ENCODE peak calls at places on chromosomes 3 and 15, in four cellular contexts. One of them, this sample, is unnamed.
A peak's percentile ranks its signal among the peaks of the same experiment; 100 is the strongest.

GRCh38 chr3:148932976-148933375 is 58.4 kb upstream of the GYG1 start:
- DNase-seq in GM12878: no peak
- DNase-seq in suprapubic skin: no peak
- DNase-seq in heart left ventricle: no peak
- DNase-seq in this sample: no peak

GRCh38 chr3:169112153-169112892 is 551.2 kb downstream of the MECOM start:
- DNase-seq in suprapubic skin: no peak
- DNase-seq in heart left ventricle: no peak
- DNase-seq in GM12878: no peak
- DNase-seq in this sample: no peak

GRCh38 chr3:54045416-54045815 is 76.9 kb upstream of the CACNA2D3 start:
- DNase-seq in heart left ventricle: no peak
- DNase-seq in GM12878: no peak
- DNase-seq in suprapubic skin: no peak
- DNase-seq in this sample: no peak

GRCh38 chr15:50519740-50520425 is 26.6 kb downstream of the USP50 start:
- DNase-seq in suprapubic skin: no peak
- DNase-seq in GM12878: no peak
- DNase-seq in heart left ventricle: no peak
- DNase-seq in this sample: no peak

GRCh38 chr3:70179111-70179510 is 133.3 kb downstream of the MDFIC2 start:
- DNase-seq in GM12878: peak; percentile 13
- DNase-seq in suprapubic skin: no peak
- DNase-seq in heart left ventricle: no peak
- DNase-seq in this sample: no peak

GRCh38 chr15:79283252-79284048 is 928 bp downstream of the ANKRD34C start:
- DNase-seq in suprapubic skin: no peak
- DNase-seq in heart left ventricle: peak; percentile 68
- DNase-seq in GM12878: no peak
- DNase-seq in this sample: peak; percentile 38

GRCh38 chr3:99176169-99176964 is 274.9 kb upstream of the DCBLD2 start:
- DNase-seq in suprapubic skin: no peak
- DNase-seq in heart left ventricle: no peak
- DNase-seq in GM12878: no peak
- DNase-seq in this sample: no peak

GRCh38 chr3:49992351-49992750 is 52.4 kb downstream of the RBM6 start:
- DNase-seq in heart left ventricle: no peak
- DNase-seq in suprapubic skin: no peak
- DNase-seq in GM12878: no peak
- DNase-seq in this sample: no peak

GRCh38 chr3:45135959-45136358 is 10.2 kb downstream of the CDCP1 start:
- DNase-seq in GM12878: no peak
- DNase-seq in heart left ventricle: no peak
- DNase-seq in suprapubic skin: no peak
- DNase-seq in this sample: no peak

GRCh38 chr3:134392336-134392983 is 18.2 kb upstream of the AMOTL2 start:
- DNase-seq in GM12878: no peak
- DNase-seq in suprapubic skin: peak; percentile 58
- DNase-seq in heart left ventricle: no peak
- DNase-seq in this sample: no peak

GRCh38 chr3:99714146-99714545 is 75.8 kb downstream of the COL8A1 start:
- DNase-seq in heart left ventricle: no peak
- DNase-seq in suprapubic skin: no peak
- DNase-seq in GM12878: no peak
- DNase-seq in this sample: no peak

GRCh38 chr3:180383332-180384020 is 218.5 kb upstream of the TTC14 start:
- DNase-seq in GM12878: no peak
- DNase-seq in suprapubic skin: no peak
- DNase-seq in heart left ventricle: no peak
- DNase-seq in this sample: no peak

GRCh38 chr15:85793641-85794597 is 806 bp downstream of the KLHL25 start:
- DNase-seq in GM12878: no peak
- DNase-seq in heart left ventricle: peak; percentile 66
- DNase-seq in suprapubic skin: no peak
- DNase-seq in this sample: peak; percentile 40

GRCh38 chr3:60303160-60303559 is 948.1 kb downstream of the FHIT start:
- DNase-seq in GM12878: no peak
- DNase-seq in suprapubic skin: no peak
- DNase-seq in heart left ventricle: no peak
- DNase-seq in this sample: no peak

GRCh38 chr15:62413786-62414185 is 248.7 kb upstream of the C2CD4B start:
- DNase-seq in suprapubic skin: no peak
- DNase-seq in heart left ventricle: no peak
- DNase-seq in GM12878: no peak
- DNase-seq in this sample: no peak

GRCh38 chr3:48684480-48685143 is 1.1 kb downstream of the NCKIPSD start:
- DNase-seq in suprapubic skin: no peak
- DNase-seq in heart left ventricle: peak; percentile 74
- DNase-seq in GM12878: no peak
- DNase-seq in this sample: peak; percentile 82

GRCh38 chr15:69535101-69535638 is 82.6 kb downstream of the RPLP1 start:
- DNase-seq in GM12878: no peak
- DNase-seq in suprapubic skin: no peak
- DNase-seq in heart left ventricle: no peak
- DNase-seq in this sample: no peak

GRCh38 chr3:143988306-143988705 is 16.7 kb downstream of the DIPK2A start:
- DNase-seq in suprapubic skin: no peak
- DNase-seq in GM12878: no peak
- DNase-seq in heart left ventricle: no peak
- DNase-seq in this sample: no peak

GRCh38 chr3:154229217-154229590 is 95.1 kb downstream of the DHX36 start:
- DNase-seq in GM12878: no peak
- DNase-seq in heart left ventricle: no peak
- DNase-seq in suprapubic skin: no peak
- DNase-seq in this sample: no peak

GRCh38 chr3:11565932-11566331 is 77.8 kb downstream of the VGLL4 start:
- DNase-seq in GM12878: no peak
- DNase-seq in heart left ventricle: no peak
- DNase-seq in suprapubic skin: no peak
- DNase-seq in this sample: no peak

GRCh38 chr3:184371570-184372018 is 6.4 kb downstream of the THPO start:
- DNase-seq in suprapubic skin: peak; percentile 85
- DNase-seq in heart left ventricle: peak; percentile 86
- DNase-seq in GM12878: no peak
- DNase-seq in this sample: peak; percentile 89

GRCh38 chr3:33437556-33438283 is 2.5 kb downstream of the UBP1 start:
- DNase-seq in GM12878: no peak
- DNase-seq in heart left ventricle: no peak
- DNase-seq in suprapubic skin: no peak
- DNase-seq in this sample: no peak

GRCh38 chr3:73080201-73080966 is 18.9 kb downstream of the EBLN2 start:
- DNase-seq in suprapubic skin: no peak
- DNase-seq in heart left ventricle: no peak
- DNase-seq in GM12878: no peak
- DNase-seq in this sample: no peak

GRCh38 chr3:61445924-61446323 is 115.4 kb upstream of the PTPRG start:
- DNase-seq in suprapubic skin: no peak
- DNase-seq in GM12878: no peak
- DNase-seq in heart left ventricle: no peak
- DNase-seq in this sample: no peak

GRCh38 chr15:84833447-84833846 is 16.3 kb downstream of the ALPK3 start:
- DNase-seq in heart left ventricle: no peak
- DNase-seq in suprapubic skin: no peak
- DNase-seq in GM12878: no peak
- DNase-seq in this sample: no peak

GRCh38 chr3:102715030-102715697 is 280.3 kb downstream of the ZPLD1 start:
- DNase-seq in heart left ventricle: no peak
- DNase-seq in suprapubic skin: no peak
- DNase-seq in GM12878: peak; percentile 20
- DNase-seq in this sample: no peak

GRCh38 chr3:184687363-184688049 is 24.4 kb downstream of the MAGEF1 start:
- DNase-seq in suprapubic skin: no peak
- DNase-seq in heart left ventricle: peak; percentile 79
- DNase-seq in GM12878: no peak
- DNase-seq in this sample: peak; percentile 35

GRCh38 chr3:4825572-4826236 is 153.5 kb upstream of the BHLHE40 start:
- DNase-seq in suprapubic skin: no peak
- DNase-seq in heart left ventricle: peak; percentile 68
- DNase-seq in GM12878: no peak
- DNase-seq in this sample: no peak

GRCh38 chr3:69740103-69741021 is 1.1 kb downstream of the MITF start:
- DNase-seq in heart left ventricle: no peak
- DNase-seq in suprapubic skin: no peak
- DNase-seq in GM12878: no peak
- DNase-seq in this sample: no peak

GRCh38 chr15:95699578-95699977 is 630.9 kb upstream of the NR2F2 start:
- DNase-seq in heart left ventricle: no peak
- DNase-seq in GM12878: no peak
- DNase-seq in suprapubic skin: no peak
- DNase-seq in this sample: no peak
- H3K9me3 ChIP-seq in heart left ventricle: no peaks in the 10 kb centered on the region
- H3K9me3 ChIP-seq in GM12878: peaks cover 8% of the 10 kb centered on the region
- H3K9me3 ChIP-seq in suprapubic skin: peaks cover 35% of the 10 kb centered on the region
- H3K9me3 ChIP-seq in this sample: no peaks in the 10 kb centered on the region

DNA sequence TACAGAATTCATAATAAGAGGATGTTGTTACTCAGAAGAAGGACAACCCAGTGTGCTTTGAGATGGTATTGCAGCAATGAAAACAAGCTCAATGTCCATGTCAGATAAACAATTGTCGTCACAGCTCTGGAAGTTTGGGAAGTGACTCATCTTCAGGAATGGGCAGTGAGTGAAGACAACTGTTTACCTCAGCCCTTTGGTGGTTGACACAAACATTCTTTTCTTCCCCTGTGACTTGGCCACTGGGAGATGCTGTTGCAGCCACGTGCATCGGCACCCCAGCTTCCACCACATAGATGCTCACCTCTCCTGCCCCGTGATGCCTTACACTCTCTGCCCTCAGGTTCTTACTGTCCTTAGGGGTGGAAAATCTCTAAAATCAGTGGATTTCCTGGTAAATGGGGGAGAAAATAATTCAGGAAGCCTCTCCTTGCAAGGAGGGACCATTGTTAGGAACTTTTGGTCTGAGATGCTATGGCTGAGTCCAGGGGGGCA is 114.1 kb upstream of the GALNT15 start:
- DNase-seq in suprapubic skin: no peak
- DNase-seq in heart left ventricle: no peak
- DNase-seq in GM12878: no peak
- DNase-seq in this sample: peak; percentile 45
- TF ChIP-seq POLR2A in suprapubic skin: peak; percentile 16
- TF ChIP-seq POLR2A in heart left ventricle: no peak
- TF ChIP-seq POLR2A in GM12878: no peak
- TF ChIP-seq POLR2A in this sample: no peak

DNA sequence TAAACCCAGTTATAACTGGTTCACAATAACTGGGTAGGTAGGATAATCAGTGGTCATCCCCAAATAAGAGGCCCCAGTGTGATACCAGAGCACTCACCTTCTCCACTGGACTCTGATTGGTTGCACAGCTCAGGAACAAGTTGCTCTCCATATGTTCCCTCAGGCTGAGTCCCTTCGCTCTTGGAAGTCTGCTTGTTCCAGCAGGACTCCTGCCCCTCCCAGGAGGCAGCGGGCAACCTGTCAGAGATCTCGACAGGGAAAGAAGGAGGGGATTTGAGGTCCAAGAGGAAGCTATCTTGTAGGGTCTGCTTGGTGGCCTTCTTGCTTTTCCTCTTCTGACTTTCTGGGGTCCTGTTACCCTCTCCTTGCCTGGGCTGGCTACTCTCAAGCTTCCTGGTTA is 51.6 kb upstream of the HEG1 start:
- DNase-seq in suprapubic skin: no peak
- DNase-seq in heart left ventricle: no peak
- DNase-seq in GM12878: no peak
- DNase-seq in this sample: no peak
- H3K4me3 ChIP-seq in suprapubic skin: no peak overlapping the region
- H3K4me3 ChIP-seq in heart left ventricle: no peak overlapping the region
- H3K4me3 ChIP-seq in GM12878: peak overlapping the region; percentile 82
- H3K4me3 ChIP-seq in this sample: no peak overlapping the region

GRCh38 chr15:97316362-97316761 is 644.1 kb upstream of the ARRDC4 start:
- DNase-seq in heart left ventricle: no peak
- DNase-seq in GM12878: no peak
- DNase-seq in suprapubic skin: no peak
- DNase-seq in this sample: no peak
- H3K9me3 ChIP-seq in heart left ventricle: peaks cover 2% of the 10 kb centered on the region
- H3K9me3 ChIP-seq in GM12878: no peaks in the 10 kb centered on the region
- H3K9me3 ChIP-seq in suprapubic skin: no peaks in the 10 kb centered on the region
- H3K9me3 ChIP-seq in this sample: no peaks in the 10 kb centered on the region

GRCh38 chr3:57555738-57556458 is at the start of gene PDE12:
- DNase-seq in heart left ventricle: peak; percentile 87
- DNase-seq in suprapubic skin: peak; percentile 94
- DNase-seq in GM12878: peak; percentile 95
- DNase-seq in this sample: peak; percentile 94
- TF ChIP-seq POLR2A in heart left ventricle: peak; percentile 27
- TF ChIP-seq POLR2A in suprapubic skin: peak; percentile 79
- TF ChIP-seq POLR2A in GM12878: peak; percentile 98
- TF ChIP-seq POLR2A in this sample: peak; percentile 90

DNA sequence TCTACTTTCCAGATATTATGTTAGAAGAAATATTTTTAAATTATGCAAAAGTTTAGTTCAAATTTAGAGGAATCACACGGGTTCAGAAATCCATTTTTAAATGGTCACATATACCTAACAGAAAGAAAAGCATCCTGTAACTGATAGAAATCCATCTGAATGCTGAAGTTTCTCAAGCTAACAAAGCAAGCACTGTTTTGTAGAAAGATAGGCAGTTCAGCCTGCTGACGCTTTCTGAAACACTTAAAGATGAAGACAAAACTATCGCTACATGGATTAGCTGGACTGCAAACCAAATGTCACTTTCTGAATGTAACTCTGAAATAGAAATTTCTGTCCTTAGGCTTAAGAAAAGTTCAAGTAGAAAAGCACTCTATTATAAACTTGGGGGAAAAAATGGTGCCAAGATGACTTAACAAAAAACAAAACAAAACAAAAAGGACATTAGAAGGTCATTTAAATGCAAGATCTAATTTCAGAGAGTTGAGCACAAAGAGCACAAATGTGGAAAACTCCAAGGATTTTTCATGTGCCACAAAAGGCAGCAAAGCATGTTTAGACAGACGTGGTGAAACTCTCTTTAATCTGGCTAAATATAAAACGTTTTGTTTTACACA is 1.3 kb downstream of the PLOD2 start:
- DNase-seq in heart left ventricle: no peak
- DNase-seq in suprapubic skin: no peak
- DNase-seq in GM12878: no peak
- DNase-seq in this sample: no peak
- H3K4me3 ChIP-seq in heart left ventricle: peak overlapping the region; percentile 76
- H3K4me3 ChIP-seq in suprapubic skin: peak overlapping the region; percentile 90
- H3K4me3 ChIP-seq in GM12878: no peak overlapping the region
- H3K4me3 ChIP-seq in this sample: no peak overlapping the region

DNA sequence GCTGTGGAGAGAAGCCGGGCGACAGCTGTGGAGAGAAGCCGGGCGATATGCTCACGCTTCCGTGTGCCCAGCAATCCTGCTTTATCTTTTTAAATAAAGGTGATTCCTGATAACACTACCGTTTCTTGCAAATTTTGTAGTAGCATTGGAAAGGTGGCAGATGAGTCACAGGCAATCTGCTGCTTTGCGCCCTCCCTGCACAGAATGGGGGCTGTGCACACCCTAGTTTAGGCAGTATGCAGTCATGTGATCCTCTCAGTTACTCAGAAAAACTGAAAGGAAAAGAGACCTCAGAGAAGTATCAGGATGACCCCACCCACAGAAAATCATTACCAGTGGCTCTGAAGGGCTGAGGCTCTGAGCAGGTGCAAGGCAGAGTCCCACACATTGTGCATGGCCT is 24.9 kb upstream of the TMCC1 start:
- DNase-seq in GM12878: no peak
- DNase-seq in heart left ventricle: no peak
- DNase-seq in suprapubic skin: no peak
- DNase-seq in this sample: no peak
- H3K9me3 ChIP-seq in GM12878: peaks cover 12% of the 10 kb centered on the region
- H3K9me3 ChIP-seq in heart left ventricle: peaks cover 3% of the 10 kb centered on the region
- H3K9me3 ChIP-seq in suprapubic skin: peaks cover 35% of the 10 kb centered on the region
- H3K9me3 ChIP-seq in this sample: no peaks in the 10 kb centered on the region

GRCh38 chr3:123161167-123161566 is 40.6 kb upstream of the SEC22A start:
- DNase-seq in suprapubic skin: no peak
- DNase-seq in heart left ventricle: no peak
- DNase-seq in GM12878: no peak
- DNase-seq in this sample: no peak
- TF ChIP-seq POLR2A in suprapubic skin: no peak
- TF ChIP-seq POLR2A in heart left ventricle: no peak
- TF ChIP-seq POLR2A in GM12878: no peak
- TF ChIP-seq POLR2A in this sample: no peak

This sample was measured in adrenal gland.